ENCODE peak calls at places on chromosomes 13 and 19, in five cellular contexts. F, N, S, A and J are unnamed samples.

GRCh38 chr13:99980201-99981114 is 1.1 kb upstream of the ZIC2 start:
- DNase-seq in S (no peak), N (peak), F (peak), A (no peak), J (peak)

GRCh38 chr13:109782066-109782822 is 4.1 kb downstream of the IRS2 start:
- DNase-seq in S (no peak), A (no peak), N (no peak), F (no peak), J (no peak)

GRCh38 chr19:46670874-46671273 is 9.9 kb upstream of the DACT3 start:
- DNase-seq in S (no peak), A (no peak), F (no peak), N (peak), J (no peak)

GRCh38 chr13:55816976-55817601 is 1323.6 kb upstream of the PRR20A start:
- DNase-seq in S (no peak), N (no peak), A (no peak), F (no peak), J (no peak)

GRCh38 chr13:92346046-92346445 is 880.6 kb upstream of the GPC6 start:
- DNase-seq in S (no peak), F (no peak), A (no peak), N (no peak), J (no peak)

GRCh38 chr13:81664872-81665271 is 1323.9 kb upstream of the SPRY2 start:
- DNase-seq in S (no peak), A (no peak), N (no peak), F (no peak), J (no peak)

GRCh38 chr19:30076101-30076551 is 134.1 kb downstream of the URI1 start:
- DNase-seq in S (peak), A (no peak), N (no peak), F (no peak), J (no peak)

GRCh38 chr19:11551603-11552235 is 7.3 kb downstream of the ELOF1 start:
- DNase-seq in F (no peak), A (no peak), N (no peak), S (peak), J (no peak)

GRCh38 chr19:1213391-1214286 is 8.1 kb downstream of the STK11 start:
- DNase-seq in S (peak), A (no peak), F (no peak), N (no peak), J (no peak)

GRCh38 chr13:66312312-66313087 is 917.6 kb downstream of the PCDH9 start:
- DNase-seq in F (peak), S (no peak), N (peak), A (peak), J (no peak)

GRCh38 chr19:44401787-44402115 is 343 bp upstream of the ZNF285 start:
- DNase-seq in A (no peak), F (no peak), N (no peak), S (no peak), J (no peak)

GRCh38 chr13:62357887-62358645 is 942.4 kb upstream of the PCDH20 start:
- DNase-seq in F (peak), S (no peak), A (peak), N (peak), J (peak)

GRCh38 chr13:60164490-60164889 is 762 bp upstream of the DIAPH3 start:
- DNase-seq in S (no peak), N (peak), A (no peak), F (no peak), J (no peak)

GRCh38 chr13:105147481-105147880 is 1388.0 kb downstream of the EFNB2 start:
- DNase-seq in A (no peak), F (no peak), S (no peak), N (no peak), J (no peak)

GRCh38 chr13:45542391-45542790 is 73.1 kb downstream of the ERICH6B start:
- DNase-seq in A (no peak), N (no peak), F (no peak), S (no peak), J (no peak)

GRCh38 chr19:48501446-48501960 is 10.1 kb downstream of the LMTK3 start:
- DNase-seq in A (no peak), S (no peak), F (no peak), N (peak), J (peak)

GRCh38 chr19:34555447-34555846 is 73.9 kb downstream of the WTIP start:
- DNase-seq in S (no peak), A (no peak), F (peak), N (peak), J (no peak)

GRCh38 chr13:63163903-63164302 is 1748.3 kb upstream of the PCDH20 start:
- DNase-seq in N (no peak), F (no peak), S (no peak), A (no peak), J (no peak)

GRCh38 chr13:107864543-107865460 is 350.5 kb downstream of the LIG4 start:
- DNase-seq in S (no peak), F (peak), A (peak), N (peak), J (peak)

GRCh38 chr19:36501973-36502372 is 12.6 kb upstream of the ZNF566 start:
- DNase-seq in N (no peak), S (no peak), A (no peak), F (no peak), J (no peak)

GRCh38 chr19:6800991-6801396 is 28.5 kb downstream of the VAV1 start:
- DNase-seq in A (no peak), F (peak), N (peak), S (no peak), J (no peak)

GRCh38 chr19:10228925-10229324 is 2.2 kb downstream of the S1PR2 start:
- DNase-seq in S (no peak), A (no peak), N (peak), F (peak), J (peak)

GRCh38 chr19:39038098-39038497 is 5.7 kb upstream of the FBXO27 start:
- DNase-seq in A (no peak), F (peak), S (no peak), N (peak), J (peak)

GRCh38 chr19:8592231-8593009 is 15.2 kb upstream of the MYO1F start:
- DNase-seq in N (peak), F (peak), S (peak), A (peak), J (peak)

GRCh38 chr13:109126973-109127615 is 497.7 kb downstream of the MYO16 start:
- DNase-seq in A (no peak), S (no peak), N (no peak), F (no peak), J (no peak)

GRCh38 chr13:51303063-51303552 is 36.4 kb upstream of the SERPINE3 start:
- DNase-seq in F (no peak), A (no peak), N (no peak), S (no peak), J (no peak)

GRCh38 chr13:83215627-83216026 is 666.6 kb downstream of the SLITRK1 start:
- DNase-seq in F (no peak), A (peak), N (peak), S (no peak), J (no peak)

GRCh38 chr13:113209880-113210421 is 538 bp downstream of the CUL4A start:
- DNase-seq in N (peak), A (no peak), F (peak), S (peak), J (peak)

GRCh38 chr19:45947926-45948325 is 25.7 kb downstream of the NOVA2 start:
- DNase-seq in S (no peak), N (peak), A (no peak), F (no peak), J (no peak)

GRCh38 chr13:48712141-48712540 is 58.4 kb downstream of the CYSLTR2 start:
- DNase-seq in F (no peak), N (no peak), A (no peak), S (no peak), J (no peak)

GRCh38 chr19:13366529-13367143 is 139.6 kb downstream of the CACNA1A start:
- DNase-seq in S (no peak), F (peak), A (no peak), N (peak), J (no peak)

GRCh38 chr19:31515931-31516330 is 166.7 kb upstream of the TSHZ3 start:
- DNase-seq in N (no peak), F (no peak), S (no peak), A (no peak), J (no peak)

GRCh38 chr19:48258350-48258749 is 2.6 kb upstream of the CARD8 start:
- DNase-seq in N (no peak), F (no peak), A (no peak), S (no peak), J (no peak)

GRCh38 chr19:41969196-41969595 is 10.1 kb upstream of the RABAC1 start:
- DNase-seq in A (no peak), S (no peak), F (no peak), N (no peak), J (no peak)

DNA sequence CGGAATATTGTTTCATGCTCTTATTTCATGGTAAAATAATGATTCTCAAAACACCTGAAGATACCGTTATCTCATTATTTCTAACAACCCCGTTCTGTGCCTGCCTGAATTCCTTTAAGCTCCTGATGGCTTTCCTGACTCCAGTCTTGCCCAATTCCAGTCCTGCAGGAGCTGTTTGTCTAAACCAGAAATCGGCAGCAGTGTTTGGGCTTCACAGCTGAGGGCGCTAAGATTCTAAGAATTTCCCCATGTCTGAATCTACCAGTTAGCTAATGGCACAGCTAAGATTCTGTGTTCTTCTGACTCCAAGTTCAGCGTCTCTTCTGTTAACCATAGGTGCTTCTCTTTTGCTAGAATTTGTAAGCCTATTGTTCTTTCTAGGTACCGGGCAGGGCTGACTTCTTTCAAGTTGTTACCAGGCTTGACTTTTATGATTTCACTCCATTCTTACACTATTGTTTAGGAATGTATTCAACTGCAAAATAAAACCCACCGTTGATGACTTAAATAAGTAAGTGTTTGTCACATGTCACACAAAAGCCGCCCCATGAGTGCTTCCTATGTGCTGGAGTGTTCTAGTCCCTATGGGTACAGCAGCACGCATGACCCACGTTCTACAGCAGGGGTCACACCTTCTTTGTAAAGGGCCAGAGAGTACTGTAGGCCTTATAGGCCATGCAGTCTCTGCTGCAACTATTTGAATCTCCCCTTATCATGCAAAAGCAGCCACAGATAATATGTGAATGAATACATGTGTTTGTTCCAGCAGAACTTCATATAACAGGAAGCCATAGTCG is 168.2 kb upstream of the RNF113B start:
- DNase-seq in A (no peak), F (no peak), S (no peak), N (no peak), J (no peak)
- TF ChIP-seq CTCF in A (no peak), F (no peak), S (no peak), N (no peak), J (no peak)

GRCh38 chr13:28796938-28797257 is 23.2 kb upstream of the MTUS2 start:
- DNase-seq in A (no peak), F (no peak), S (no peak), N (no peak), J (no peak)
- TF ChIP-seq CTCF in A (no peak), F (no peak), S (no peak), N (no peak), J (no peak)

GRCh38 chr19:37929512-37929911 is 22.5 kb downstream of the SIPA1L3 start:
- DNase-seq in A (no peak), S (no peak), F (no peak), N (no peak), J (no peak)
- TF ChIP-seq CTCF in A (no peak), S (no peak), F (no peak), N (no peak), J (no peak)

GRCh38 chr19:56547535-56547934 is 8.8 kb downstream of the ZFP28 start:
- DNase-seq in A (no peak), S (no peak), N (no peak), F (no peak), J (no peak)
- TF ChIP-seq CTCF in A (peak), S (no peak), N (no peak), F (no peak), J (no peak)

DNA sequence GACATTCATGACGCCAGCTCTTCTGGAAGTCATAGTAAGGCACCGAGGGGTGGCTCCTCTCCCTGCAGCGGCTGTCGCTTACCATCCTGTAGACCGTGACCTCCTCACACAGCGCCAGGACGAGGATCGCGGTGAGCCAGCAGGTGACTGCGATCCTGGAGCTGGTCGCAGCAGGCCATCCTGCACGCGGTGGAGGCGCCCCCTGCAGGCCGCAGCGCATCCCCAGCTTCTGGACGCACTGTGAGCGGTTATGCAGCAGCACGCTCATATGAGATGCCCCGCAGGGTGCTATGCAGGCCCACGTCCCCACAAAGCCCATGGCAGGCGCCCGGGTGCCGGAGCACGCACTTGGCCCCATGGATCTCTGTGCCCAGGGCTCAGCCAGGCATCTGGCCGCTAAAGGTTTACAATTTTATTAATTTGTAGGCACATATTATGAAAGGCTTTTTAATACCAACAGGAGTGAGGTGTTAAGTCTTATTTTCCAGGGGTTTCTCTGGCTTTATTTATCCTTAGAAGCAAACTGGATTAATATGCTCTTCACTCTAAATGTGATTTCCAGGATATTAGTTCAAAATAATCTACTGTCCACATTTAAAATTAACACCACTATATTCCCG is 35.6 kb upstream of the PSPC1 start:
- DNase-seq in S (no peak), A (no peak), F (peak), N (peak), J (no peak)
- TF ChIP-seq CTCF in S (no peak), A (peak), F (peak), N (peak), J (peak)

DNA sequence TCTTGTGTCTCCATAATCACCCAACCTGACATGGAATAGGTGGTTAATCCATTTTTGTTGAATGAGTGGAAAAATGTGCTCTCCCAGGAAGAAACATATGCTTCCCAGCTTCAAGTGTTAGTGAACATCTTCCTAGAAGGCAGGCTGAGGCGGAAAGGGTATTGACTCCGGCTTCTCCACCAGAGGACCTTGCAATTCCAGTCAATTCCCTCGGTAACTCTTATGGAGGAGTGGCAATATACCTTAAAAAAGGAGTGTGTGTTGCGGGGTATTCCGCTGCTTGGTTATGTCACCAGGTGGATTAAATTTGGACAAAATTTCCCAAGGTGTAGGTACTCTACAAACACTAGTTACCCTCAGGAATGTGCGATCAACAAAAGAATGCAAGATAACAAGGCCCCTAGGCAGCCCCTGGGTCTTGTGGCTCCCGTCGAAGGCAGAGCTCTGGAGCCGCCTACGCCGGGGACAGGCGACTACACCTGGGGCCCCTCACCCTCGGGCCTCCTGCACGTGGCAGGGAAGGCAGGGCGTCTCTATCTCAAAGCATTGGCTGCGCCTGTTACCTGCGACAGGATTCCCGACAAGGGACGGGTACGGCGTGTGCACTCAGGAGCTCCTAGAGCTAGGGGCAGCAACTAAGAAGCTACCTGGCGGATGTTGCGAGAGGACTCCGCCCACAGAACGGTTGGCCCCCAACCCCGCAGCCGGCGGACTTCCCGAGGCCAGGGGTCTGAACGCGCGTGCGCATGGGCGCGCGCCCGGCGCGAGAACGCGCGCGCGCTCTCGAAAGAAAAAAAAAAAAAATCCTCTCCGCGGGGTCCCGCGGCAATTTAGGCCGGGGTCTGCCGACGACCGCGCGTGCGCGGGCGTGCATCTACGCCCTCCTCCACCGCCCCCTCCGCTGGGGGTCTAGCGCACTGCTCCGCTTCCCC is at the start of gene WDR87:
- DNase-seq in S (no peak), A (no peak), N (peak), F (peak), J (peak)
- TF ChIP-seq CTCF in S (no peak), A (no peak), N (no peak), F (peak), J (no peak)